ENCODE peak calls at places on chromosomes 1 and 21, in five cellular contexts. S is fibroblast of pulmonary artery, Q is astrocyte of the spinal cord, C is stomach, M is cardiac muscle cell. J is an unnamed sample.

GRCh38 chr21:34986561-34987533 is 62.3 kb downstream of the RUNX1 start:
- DNase-seq in S (peak), Q (peak), C (no peak), M (peak), J (peak)

GRCh38 chr1:51444096-51444495 is 75.0 kb downstream of the EPS15 start:
- DNase-seq in S (no peak), Q (peak), C (no peak), M (no peak), J (no peak)

GRCh38 chr1:53511933-53512806 is 53.0 kb downstream of the DMRTB1 start:
- DNase-seq in S (peak), Q (peak), C (no peak), M (peak), J (no peak)

GRCh38 chr1:26361605-26362122 is 7.7 kb upstream of the CRYBG2 start:
- DNase-seq in S (no peak), Q (no peak), C (no peak), M (no peak), J (no peak)

GRCh38 chr1:34865981-34866761 is 6.6 kb upstream of the SMIM12 start:
- DNase-seq in S (peak), Q (peak), C (peak), M (peak), J (peak)

GRCh38 chr1:88998716-88999115 is 6.3 kb upstream of the KYAT3 start:
- DNase-seq in S (peak), Q (peak), C (no peak), M (peak), J (peak)

GRCh38 chr1:230103341-230104173 is 36.5 kb downstream of the GALNT2 start:
- DNase-seq in S (peak), Q (peak), C (no peak), M (peak), J (no peak)

GRCh38 chr1:37739222-37739621 is 25.7 kb downstream of the EPHA10 start:
- DNase-seq in S (no peak), Q (no peak), C (no peak), M (no peak), J (peak)

GRCh38 chr1:197101920-197102319 is 34.9 kb upstream of the F13B start:
- DNase-seq in S (no peak), Q (no peak), C (no peak), M (no peak), J (no peak)

GRCh38 chr1:104856518-104856917 is 1106.8 kb downstream of the AMY1C start:
- DNase-seq in S (no peak), Q (no peak), C (no peak), M (no peak), J (no peak)

GRCh38 chr21:45192332-45192731 is 95.4 kb downstream of the POFUT2 start:
- DNase-seq in S (no peak), Q (no peak), C (no peak), M (no peak), J (no peak)
- TF ChIP-seq CTCF in S (no peak), Q (no peak), C (no peak), M (no peak), J (no peak)

GRCh38 chr1:45820173-45820572 is 16.8 kb downstream of the MAST2 start:
- DNase-seq in S (no peak), Q (no peak), C (no peak), M (peak), J (no peak)
- TF ChIP-seq CTCF in S (no peak), Q (no peak), C (no peak), M (no peak), J (no peak)

GRCh38 chr1:60825593-60825992 is 256.8 kb upstream of the NFIA start:
- DNase-seq in S (no peak), Q (no peak), C (no peak), M (no peak), J (no peak)
- TF ChIP-seq CTCF in S (peak), Q (no peak), C (no peak), M (peak), J (no peak)

GRCh38 chr1:10048601-10049000 is 15.8 kb downstream of the UBE4B start:
- DNase-seq in S (no peak), Q (no peak), C (no peak), M (no peak), J (no peak)

GRCh38 chr1:10054465-10054864 is 21.7 kb downstream of the UBE4B start:
- DNase-seq in S (no peak), Q (no peak), C (no peak), M (no peak), J (no peak)

GRCh38 chr1:10052347-10052746 is 19.6 kb downstream of the UBE4B start:
- DNase-seq in S (no peak), Q (no peak), C (no peak), M (no peak), J (no peak)

GRCh38 chr1:10050611-10051010 is 17.9 kb downstream of the UBE4B start:
- DNase-seq in S (no peak), Q (no peak), C (no peak), M (peak), J (no peak)

DNA sequence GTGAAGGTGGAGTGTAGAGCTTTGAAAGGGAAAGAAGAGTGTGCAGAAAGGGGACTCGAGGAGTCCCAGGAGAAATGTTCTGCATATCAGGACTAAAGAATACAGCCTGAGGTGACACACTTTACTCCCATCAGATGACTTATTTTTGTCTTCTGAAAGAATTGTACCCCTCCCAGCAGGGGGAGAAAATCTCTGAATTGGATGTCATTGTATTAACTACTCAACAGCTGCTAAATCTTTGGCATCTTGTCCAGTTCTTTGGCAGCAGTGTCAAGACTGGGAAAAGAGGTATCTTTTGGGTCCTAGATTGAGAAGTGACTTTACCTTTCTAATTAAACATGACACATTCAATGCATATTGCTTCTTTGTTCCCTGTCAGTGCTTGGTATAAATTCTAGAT is 18.9 kb downstream of the UBE4B start:
- DNase-seq in S (no peak), Q (no peak), C (no peak), M (no peak), J (no peak)
- TF ChIP-seq CTCF in S (no peak), Q (no peak), C (no peak), M (no peak), J (no peak)

J was measured in Calu3.